ENCODE peak calls at places on chromosomes 1 and 21, in eight cellular contexts. X, S, Q, N, H, Z, P and K are unnamed samples.

GRCh38 chr1:147630022-147630421 is 40.3 kb downstream of the ACP6 start:
- DNase-seq in X (no peak), S (no peak), Q (no peak), N (no peak), H (no peak), Z (no peak), P (no peak), K (no peak)

GRCh38 chr1:239053269-239053668 is 333.1 kb upstream of the CHRM3 start:
- DNase-seq in X (no peak), S (no peak), Q (no peak), N (no peak), H (no peak), Z (no peak), P (no peak), K (no peak)

GRCh38 chr1:44803312-44804095 is 3.3 kb downstream of the PLK3 start:
- DNase-seq in X (peak), S (peak), Q (no peak), N (no peak), H (no peak), Z (no peak), P (peak), K (no peak)

GRCh38 chr1:162568802-162569201 is 7.3 kb downstream of the UAP1 start:
- DNase-seq in X (no peak), S (no peak), Q (no peak), N (no peak), H (no peak), Z (no peak), P (no peak), K (no peak)

GRCh38 chr1:77084457-77084856 is 134.8 kb downstream of the PIGK start:
- DNase-seq in X (no peak), S (no peak), Q (no peak), N (no peak), H (no peak), Z (no peak), P (no peak), K (no peak)

GRCh38 chr1:247111636-247112478 is 7.7 kb upstream of the ZNF669 start:
- DNase-seq in X (no peak), S (peak), Q (no peak), N (no peak), H (peak), Z (peak), P (peak), K (no peak)

GRCh38 chr1:207393610-207394009 is 60.5 kb upstream of the CR2 start:
- DNase-seq in X (no peak), S (no peak), Q (peak), N (no peak), H (no peak), Z (peak), P (no peak), K (no peak)

GRCh38 chr1:2415801-2416208 is 3.4 kb upstream of the PEX10 start:
- DNase-seq in X (peak), S (peak), Q (no peak), N (peak), H (peak), Z (no peak), P (no peak), K (no peak)

GRCh38 chr21:27722095-27722494 is 755.2 kb upstream of the ADAMTS5 start:
- DNase-seq in X (no peak), S (no peak), Q (no peak), N (no peak), H (no peak), Z (no peak), P (no peak), K (no peak)

GRCh38 chr1:114259517-114260160 is 106.0 kb upstream of the SYT6 start:
- DNase-seq in X (no peak), S (no peak), Q (peak), N (no peak), H (no peak), Z (no peak), P (no peak), K (no peak)

GRCh38 chr1:18955116-18955441 is 1.4 kb downstream of the IFFO2 start:
- DNase-seq in X (no peak), S (no peak), Q (no peak), N (no peak), H (no peak), Z (no peak), P (no peak), K (no peak)

GRCh38 chr1:36239941-36240637 is 15.8 kb downstream of the THRAP3 start:
- DNase-seq in X (no peak), S (no peak), Q (peak), N (no peak), H (no peak), Z (no peak), P (no peak), K (no peak)

GRCh38 chr1:235984041-235984820 is 80.7 kb downstream of the NID1 start:
- DNase-seq in X (no peak), S (no peak), Q (no peak), N (no peak), H (no peak), Z (peak), P (no peak), K (no peak)

GRCh38 chr1:214568328-214568727 is 16.9 kb upstream of the PTPN14 start:
- DNase-seq in X (no peak), S (peak), Q (no peak), N (no peak), H (no peak), Z (no peak), P (no peak), K (no peak)

GRCh38 chr1:99808391-99809115 is 41.6 kb upstream of the AGL start:
- DNase-seq in X (peak), S (no peak), Q (peak), N (peak), H (no peak), Z (peak), P (peak), K (no peak)

GRCh38 chr1:166907763-166908162 is 31.7 kb upstream of the TADA1 start:
- DNase-seq in X (no peak), S (no peak), Q (no peak), N (peak), H (no peak), Z (no peak), P (no peak), K (no peak)

GRCh38 chr1:39396671-39397070 is 94.8 kb upstream of the BMP8A start:
- DNase-seq in X (no peak), S (no peak), Q (no peak), N (no peak), H (no peak), Z (no peak), P (no peak), K (no peak)
- H3K4me3 ChIP-seq in X (no peak), S (no peak), Q (no peak), N (no peak), H (no peak), Z (no peak), P (no peak), K (no peak)

DNA sequence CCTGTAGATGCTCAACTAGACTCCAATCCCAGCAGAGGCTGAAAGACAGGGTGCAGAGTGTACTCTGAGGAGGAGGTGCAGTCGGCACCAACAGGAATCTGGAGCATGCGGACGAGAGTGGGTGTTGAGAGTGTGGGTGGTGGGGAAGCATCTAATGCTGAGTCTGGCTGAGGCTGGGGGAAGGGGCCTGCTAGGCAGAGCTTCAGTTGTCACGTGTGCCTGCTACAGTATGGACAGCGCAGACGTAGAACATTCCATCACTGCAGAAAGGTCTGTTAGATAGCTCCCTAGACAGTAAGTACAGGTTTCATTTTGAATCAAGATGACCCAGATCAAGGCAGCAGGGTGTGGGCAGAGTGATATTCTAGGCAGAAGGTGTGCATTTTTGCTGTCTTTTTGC is 23.1 kb downstream of the SNAP47 start:
- DNase-seq in X (no peak), S (no peak), Q (no peak), N (no peak), H (no peak), Z (no peak), P (no peak), K (no peak)
- H3K27ac ChIP-seq in X (no peak), S (peak), Q (no peak), N (no peak), H (no peak), Z (no peak), P (peak), K (no peak)

DNA sequence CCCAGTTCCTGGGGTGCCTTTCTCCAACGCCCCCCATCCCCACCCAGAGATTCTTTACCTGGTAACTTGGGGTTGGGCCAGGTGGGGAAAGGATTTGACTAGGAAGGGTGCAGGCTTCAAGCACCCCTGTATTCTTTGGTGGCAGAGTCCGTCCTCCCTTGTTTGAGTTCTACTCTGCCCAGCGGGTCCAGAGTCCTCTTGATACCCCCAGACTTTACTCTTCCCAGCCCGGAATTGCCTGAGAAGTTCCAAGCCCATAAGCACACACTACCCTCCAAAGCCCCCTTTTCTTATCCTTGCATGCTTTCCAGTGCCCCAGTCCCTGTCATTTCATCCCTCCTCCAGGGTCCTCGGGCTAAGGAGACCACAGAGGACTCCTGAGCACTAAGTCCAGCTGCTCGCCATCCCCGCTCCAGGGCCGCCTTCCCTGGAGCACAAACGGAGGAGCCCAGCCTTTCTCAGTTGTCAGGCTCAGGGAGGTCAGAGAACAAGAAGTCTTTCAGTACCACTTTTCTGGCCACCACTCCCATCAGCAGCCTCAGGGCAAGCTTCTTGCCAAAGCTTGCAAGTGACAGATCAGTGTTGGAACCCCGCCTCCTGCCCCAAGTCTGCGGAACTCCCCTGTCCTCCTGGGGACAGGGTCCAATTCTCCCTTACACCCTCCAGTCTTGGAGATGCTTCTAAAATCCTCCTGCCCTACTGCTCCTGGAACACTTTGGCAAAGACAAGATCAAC is 12.2 kb downstream of the SLC45A3 start:
- DNase-seq in X (no peak), S (peak), Q (no peak), N (no peak), H (no peak), Z (no peak), P (no peak), K (peak)
- H3K4me3 ChIP-seq in X (no peak), S (no peak), Q (no peak), N (no peak), H (no peak), Z (no peak), P (no peak), K (no peak)

GRCh38 chr1:24728982-24729381 is 16.3 kb upstream of the CLIC4 start:
- DNase-seq in X (no peak), S (no peak), Q (no peak), N (no peak), H (no peak), Z (no peak), P (no peak), K (no peak)

GRCh38 chr1:24727490-24728214 is 17.6 kb upstream of the CLIC4 start:
- DNase-seq in X (no peak), S (peak), Q (peak), N (peak), H (peak), Z (no peak), P (peak), K (no peak)

GRCh38 chr1:24724345-24725208 is 20.7 kb upstream of the CLIC4 start:
- DNase-seq in X (no peak), S (peak), Q (no peak), N (no peak), H (no peak), Z (no peak), P (no peak), K (no peak)

GRCh38 chr1:24725209-24725651 is 20.0 kb upstream of the CLIC4 start:
- DNase-seq in X (no peak), S (peak), Q (no peak), N (no peak), H (no peak), Z (no peak), P (no peak), K (no peak)

GRCh38 chr1:24726741-24727140 is 18.5 kb upstream of the CLIC4 start:
- DNase-seq in X (no peak), S (peak), Q (no peak), N (peak), H (no peak), Z (no peak), P (no peak), K (no peak)
- H3K27ac ChIP-seq in X (no peak), S (no peak), Q (no peak), N (peak), H (peak), Z (peak), P (peak), K (peak)

GRCh38 chr1:193325771-193326170 is 139.4 kb upstream of the B3GALT2 start:
- DNase-seq in X (no peak), S (no peak), Q (no peak), N (no peak), H (no peak), Z (no peak), P (no peak), K (no peak)

GRCh38 chr1:193326296-193326695 is 139.9 kb upstream of the B3GALT2 start:
- DNase-seq in X (no peak), S (no peak), Q (no peak), N (no peak), H (no peak), Z (no peak), P (no peak), K (no peak)

GRCh38 chr1:193322218-193322617 is 135.8 kb upstream of the B3GALT2 start:
- DNase-seq in X (no peak), S (no peak), Q (peak), N (no peak), H (no peak), Z (peak), P (no peak), K (no peak)

GRCh38 chr1:193321242-193321842 is 134.9 kb upstream of the B3GALT2 start:
- DNase-seq in X (no peak), S (no peak), Q (no peak), N (no peak), H (no peak), Z (no peak), P (no peak), K (no peak)

DNA sequence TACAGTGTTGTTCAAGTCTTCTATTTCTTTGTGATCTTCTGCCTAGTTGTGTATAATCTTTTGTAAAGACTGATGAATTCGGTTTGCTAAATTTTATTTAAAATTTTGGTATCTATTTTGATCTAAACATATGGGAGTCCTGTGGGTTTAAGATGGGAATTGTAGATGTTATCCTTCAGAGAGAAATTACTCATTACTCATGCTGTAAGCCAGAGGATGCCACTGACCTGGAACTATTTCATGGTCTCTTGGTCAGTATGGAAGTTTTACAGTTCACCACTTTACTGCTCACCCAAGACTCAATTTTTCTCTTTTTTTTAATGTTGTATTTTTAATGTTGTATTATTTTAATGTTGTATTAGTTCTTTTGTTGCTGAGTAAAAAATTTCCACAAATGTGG is 138.6 kb upstream of the B3GALT2 start:
- DNase-seq in X (no peak), S (no peak), Q (no peak), N (no peak), H (no peak), Z (no peak), P (no peak), K (no peak)
- H3K4me3 ChIP-seq in X (no peak), S (no peak), Q (no peak), N (no peak), H (no peak), Z (no peak), P (no peak), K (no peak)

GRCh38 chr21:25862112-25862511 is 127.3 kb downstream of the GABPA start:
- DNase-seq in X (no peak), S (no peak), Q (no peak), N (no peak), H (no peak), Z (no peak), P (no peak), K (no peak)

GRCh38 chr21:25855591-25855990 is 120.8 kb downstream of the GABPA start:
- DNase-seq in X (no peak), S (no peak), Q (no peak), N (no peak), H (no peak), Z (no peak), P (no peak), K (no peak)

GRCh38 chr21:25859264-25859931 is 124.6 kb downstream of the GABPA start:
- DNase-seq in X (no peak), S (no peak), Q (no peak), N (no peak), H (no peak), Z (peak), P (no peak), K (no peak)

GRCh38 chr21:25858328-25858727 is 123.6 kb downstream of the GABPA start:
- DNase-seq in X (no peak), S (no peak), Q (peak), N (no peak), H (no peak), Z (no peak), P (no peak), K (no peak)

GRCh38 chr21:25857308-25858099 is 122.7 kb downstream of the GABPA start:
- DNase-seq in X (no peak), S (no peak), Q (no peak), N (no peak), H (no peak), Z (no peak), P (no peak), K (no peak)
- H3K27ac ChIP-seq in X (no peak), S (no peak), Q (no peak), N (no peak), H (no peak), Z (no peak), P (no peak), K (no peak)